ENCODE peak calls at places on chromosomes 11 and 22, in four cellular contexts. F is stimulated activated CD8-positive, alpha-beta memory T cell treated with anti-CD3 and anti-CD28 coated beads, Interleukin-7, amount 100 ng/mL, for 24 hours; Y is H7; I is thoracic aorta. E is an unnamed sample.

GRCh38 chr11:33533668-33534067 is 167.0 kb downstream of the C11orf91 start:
- DNase-seq in Y (no peak), I (no peak), F (no peak), E (no peak)

GRCh38 chr22:23180301-23180892 is at the start of gene BCR:
- DNase-seq in I (no peak), F (no peak), Y (peak), E (peak)

GRCh38 chr22:17541476-17541875 is 21.8 kb upstream of the SLC25A18 start:
- DNase-seq in I (no peak), F (no peak), Y (no peak), E (no peak)

GRCh38 chr11:71240061-71240690 is 12.2 kb downstream of the SHANK2 start:
- DNase-seq in F (no peak), Y (no peak), I (no peak), E (no peak)

GRCh38 chr11:12689029-12689755 is 15.0 kb downstream of the TEAD1 start:
- DNase-seq in F (no peak), Y (no peak), I (no peak), E (no peak)

GRCh38 chr11:18452927-18453326 is 2.7 kb upstream of the LDHAL6A start:
- DNase-seq in I (no peak), Y (no peak), F (no peak), E (no peak)

GRCh38 chr11:129023968-129024676 is 81.5 kb upstream of the TP53AIP1 start:
- DNase-seq in Y (peak), F (no peak), I (no peak), E (peak)

GRCh38 chr11:132177106-132177505 is 806.7 kb downstream of the NTM start:
- DNase-seq in F (no peak), Y (no peak), I (no peak), E (peak)

GRCh38 chr11:101880208-101880607 is 34.6 kb upstream of the CEP126 start:
- DNase-seq in F (no peak), Y (no peak), I (no peak), E (no peak)

GRCh38 chr11:111387318-111387863 is 8.3 kb upstream of the POU2AF1 start:
- DNase-seq in F (no peak), Y (no peak), I (no peak), E (no peak)

GRCh38 chr11:109851780-109852390 is 241.3 kb upstream of the ZC3H12C start:
- DNase-seq in F (no peak), Y (no peak), I (no peak), E (no peak)

GRCh38 chr11:91156041-91156440 is 933.2 kb upstream of the CHORDC1 start:
- DNase-seq in Y (no peak), F (no peak), I (no peak), E (no peak)

GRCh38 chr11:95150977-95151684 is 61.5 kb downstream of the ENDOD1 start:
- DNase-seq in F (peak), I (peak), Y (peak), E (peak)

GRCh38 chr11:1708716-1709115 is 11.7 kb downstream of the KRTAP5-6 start:
- DNase-seq in Y (no peak), F (no peak), I (no peak), E (no peak)

GRCh38 chr22:40101417-40102101 is 76.2 kb upstream of the TNRC6B start:
- DNase-seq in F (no peak), I (no peak), Y (no peak), E (no peak)

GRCh38 chr11:85823816-85824215 is 12.9 kb upstream of the SYTL2 start:
- DNase-seq in I (no peak), F (no peak), Y (no peak), E (no peak)

GRCh38 chr11:57751676-57752253 is at the start of gene BTBD18:
- DNase-seq in I (no peak), F (no peak), Y (peak), E (peak)

GRCh38 chr11:67374571-67375276 is 1.3 kb upstream of the CLCF1 start:
- DNase-seq in I (no peak), Y (peak), F (no peak), E (no peak)

GRCh38 chr22:26418620-26419019 is 10.4 kb upstream of the ASPHD2 start:
- DNase-seq in I (no peak), Y (no peak), F (no peak), E (no peak)

GRCh38 chr11:65906602-65907001 is 6.4 kb upstream of the FOSL1 start:
- DNase-seq in I (no peak), Y (no peak), F (no peak), E (no peak)

GRCh38 chr11:34302046-34302921 is 55.5 kb downstream of the ABTB2 start:
- DNase-seq in Y (no peak), F (no peak), I (no peak), E (no peak)

GRCh38 chr22:27210111-27210739 is 552.8 kb downstream of the MIAT start:
- DNase-seq in F (no peak), Y (no peak), I (no peak), E (peak)

GRCh38 chr11:67409781-67410368 is 5.6 kb upstream of the CARNS1 start:
- DNase-seq in F (no peak), I (no peak), Y (peak), E (peak)

GRCh38 chr11:135033545-135033944 is 621.5 kb upstream of the B3GAT1 start:
- DNase-seq in F (no peak), Y (peak), I (no peak), E (peak)

GRCh38 chr22:38233427-38233826 is 31.6 kb downstream of the MAFF start:
- DNase-seq in Y (no peak), I (no peak), F (no peak), E (no peak)

GRCh38 chr11:57310091-57310490 is 14.7 kb downstream of the TNKS1BP1 start:
- DNase-seq in Y (no peak), F (no peak), I (no peak), E (no peak)

GRCh38 chr11:111388842-111389241 is 9.8 kb upstream of the POU2AF1 start:
- DNase-seq in F (no peak), I (no peak), Y (no peak), E (no peak)

GRCh38 chr11:3659595-3660515 is 11.3 kb downstream of the CHRNA10 start:
- DNase-seq in Y (peak), F (no peak), I (no peak), E (no peak)

GRCh38 chr11:93514712-93515111 is 28.5 kb downstream of the SMCO4 start:
- DNase-seq in F (no peak), Y (no peak), I (no peak), E (no peak)

E was measured in iPS-NIHi11.